ENCODE peak calls at places on chromosome 4, in eight cellular contexts. G, H, D, T, A, F, S and I are unnamed samples.

GRCh38 chr4:66585767-66586166 is 915.5 kb upstream of the EPHA5 start:
- DNase-seq in G (no peak), H (no peak), D (no peak), T (no peak), A (no peak), F (no peak), S (no peak), I (no peak)

GRCh38 chr4:113919611-113920010 is 59.8 kb downstream of the ARSJ start:
- DNase-seq in G (no peak), H (no peak), D (no peak), T (peak), A (no peak), F (no peak), S (peak), I (no peak)

GRCh38 chr4:7295917-7296660 is 103.8 kb downstream of the SORCS2 start:
- DNase-seq in G (peak), H (peak), D (no peak), T (peak), A (peak), F (no peak), S (peak), I (no peak)

GRCh38 chr4:64781737-64782326 is 372.6 kb upstream of the TECRL start:
- DNase-seq in G (peak), H (no peak), D (no peak), T (peak), A (peak), F (no peak), S (peak), I (no peak)

GRCh38 chr4:112817933-112818921 is 181.3 kb downstream of the LARP7 start:
- DNase-seq in G (peak), H (peak), D (peak), T (peak), A (peak), F (no peak), S (peak), I (peak)

GRCh38 chr4:2432991-2433530 is 14.3 kb downstream of the CFAP99 start:
- DNase-seq in G (peak), H (no peak), D (no peak), T (peak), A (peak), F (no peak), S (peak), I (no peak)

GRCh38 chr4:55635760-55636621 is at the start of gene NMU:
- DNase-seq in G (peak), H (peak), D (peak), T (no peak), A (no peak), F (peak), S (peak), I (no peak)

GRCh38 chr4:108903464-108904221 is 140.8 kb upstream of the ETNPPL start:
- DNase-seq in G (no peak), H (no peak), D (no peak), T (no peak), A (no peak), F (no peak), S (no peak), I (no peak)

GRCh38 chr4:52244773-52245360 is 193.8 kb downstream of the SPATA18 start:
- DNase-seq in G (no peak), H (no peak), D (no peak), T (no peak), A (no peak), F (no peak), S (no peak), I (peak)

GRCh38 chr4:58749206-58749605 is 1639.0 kb upstream of the IGFBP7 start:
- DNase-seq in G (no peak), H (no peak), D (no peak), T (no peak), A (no peak), F (no peak), S (no peak), I (no peak)

GRCh38 chr4:31234494-31234893 is 514.3 kb downstream of the PCDH7 start:
- DNase-seq in G (no peak), H (no peak), D (peak), T (no peak), A (no peak), F (no peak), S (no peak), I (no peak)

GRCh38 chr4:114607086-114607485 is 8.5 kb downstream of the UGT8 start:
- DNase-seq in G (no peak), H (no peak), D (no peak), T (no peak), A (no peak), F (no peak), S (no peak), I (no peak)

GRCh38 chr4:170336238-170336775 is 246.6 kb upstream of the AADAT start:
- DNase-seq in G (no peak), H (no peak), D (peak), T (no peak), A (no peak), F (no peak), S (no peak), I (no peak)

GRCh38 chr4:181261279-181261678 is 981.9 kb upstream of the TENM3 start:
- DNase-seq in G (no peak), H (no peak), D (no peak), T (peak), A (peak), F (no peak), S (no peak), I (no peak)

GRCh38 chr4:57187241-57187640 is 77.1 kb upstream of the IGFBP7 start:
- DNase-seq in G (peak), H (no peak), D (no peak), T (no peak), A (peak), F (no peak), S (no peak), I (no peak)

GRCh38 chr4:173763374-173763773 is 233.3 kb upstream of the HAND2 start:
- DNase-seq in G (no peak), H (no peak), D (no peak), T (no peak), A (no peak), F (no peak), S (no peak), I (no peak)

GRCh38 chr4:184168406-184169019 is 49.2 kb downstream of the ENPP6 start:
- DNase-seq in G (peak), H (peak), D (peak), T (peak), A (peak), F (peak), S (peak), I (peak)

GRCh38 chr4:3462790-3463415 is at the start of gene DOK7:
- DNase-seq in G (no peak), H (peak), D (no peak), T (no peak), A (no peak), F (no peak), S (no peak), I (no peak)

GRCh38 chr4:167435786-167436185 is 201.5 kb upstream of the SPOCK3 start:
- DNase-seq in G (no peak), H (no peak), D (no peak), T (no peak), A (no peak), F (no peak), S (no peak), I (no peak)

GRCh38 chr4:168164915-168165548 is 72.7 kb downstream of the ANXA10 start:
- DNase-seq in G (no peak), H (no peak), D (no peak), T (no peak), A (no peak), F (no peak), S (no peak), I (no peak)

DNA sequence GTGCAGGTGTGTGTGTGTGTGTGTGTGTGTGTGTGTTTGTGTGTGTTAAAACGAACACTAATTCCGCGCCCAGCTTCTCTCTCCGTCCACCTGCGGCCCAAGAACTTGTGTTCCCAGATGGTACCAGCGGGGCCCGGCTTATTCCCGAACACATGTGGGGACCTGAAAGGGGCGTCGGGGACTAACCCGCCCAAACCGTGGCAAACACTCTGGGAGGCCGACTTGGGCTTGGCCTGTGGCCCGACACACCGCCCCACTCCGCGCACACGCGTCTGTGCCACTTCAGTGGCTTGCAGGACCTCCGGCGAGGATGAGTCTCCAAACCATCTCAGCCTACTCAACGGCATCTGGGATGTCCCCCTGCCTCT is 870 bp upstream of the HHIP start:
- DNase-seq in G (peak), H (no peak), D (peak), T (no peak), A (no peak), F (no peak), S (no peak), I (no peak)
- H3K4me3 ChIP-seq in G (peak), H (peak), D (no peak), T (peak), A (no peak), F (no peak), S (peak), I (peak)

DNA sequence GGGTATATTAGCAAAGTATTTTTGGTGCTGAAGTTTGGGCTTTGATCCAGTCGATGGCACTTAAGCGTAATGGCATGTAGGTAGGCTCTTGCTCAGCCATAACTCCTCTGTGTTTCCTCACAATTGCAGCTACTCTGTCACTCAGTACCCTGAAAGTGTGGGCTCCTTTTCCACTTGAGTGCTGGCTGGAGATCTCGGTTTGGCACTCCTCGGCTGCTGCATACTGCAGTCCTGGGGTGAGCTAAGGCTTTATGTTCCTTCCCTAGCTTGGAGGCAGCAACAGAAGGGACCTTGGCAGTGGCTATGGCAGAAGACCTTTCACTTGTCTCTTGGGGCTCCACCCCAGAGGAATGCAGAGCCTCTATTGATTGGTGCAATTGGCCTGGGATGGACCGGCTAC is 106.7 kb upstream of the GRXCR1 start:
- DNase-seq in G (no peak), H (no peak), D (no peak), T (no peak), A (no peak), F (no peak), S (no peak), I (no peak)
- H3K4me3 ChIP-seq in G (no peak), H (no peak), D (no peak), T (no peak), A (no peak), F (no peak), S (no peak), I (no peak)

DNA sequence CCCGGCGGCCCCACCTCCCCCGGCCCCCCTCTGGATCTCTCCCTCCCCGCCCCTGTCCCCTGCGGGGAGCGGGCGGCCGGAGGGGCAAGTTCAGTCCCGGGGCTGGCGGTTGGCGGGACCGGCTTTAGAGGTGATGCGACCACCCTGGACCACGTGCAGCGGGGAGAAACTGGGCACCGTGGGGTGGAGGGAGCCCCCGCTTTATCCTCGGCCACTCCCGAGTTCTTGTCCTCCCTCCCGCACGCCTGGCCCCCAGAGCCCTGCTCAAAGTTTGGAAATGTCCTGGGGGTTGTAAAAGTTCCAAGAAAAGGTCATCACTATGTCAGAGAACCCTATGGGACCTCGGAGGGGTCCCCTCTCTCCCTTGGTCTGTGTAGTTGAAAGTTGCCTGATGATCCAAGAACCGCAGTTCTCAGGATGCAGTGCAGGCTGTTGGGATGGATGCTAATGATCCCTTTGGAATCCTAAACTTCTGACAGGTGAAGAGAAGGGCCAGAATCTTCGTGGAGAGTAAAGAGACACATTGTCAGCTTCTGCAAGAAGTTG is 411 bp upstream of the VEGFC start:
- DNase-seq in G (no peak), H (no peak), D (no peak), T (no peak), A (no peak), F (no peak), S (no peak), I (no peak)
- H3K4me3 ChIP-seq in G (peak), H (peak), D (no peak), T (peak), A (peak), F (no peak), S (peak), I (peak)

GRCh38 chr4:17058506-17058905 is 160.1 kb upstream of the LDB2 start:
- DNase-seq in G (peak), H (no peak), D (no peak), T (no peak), A (peak), F (no peak), S (no peak), I (peak)
- H3K4me3 ChIP-seq in G (no peak), H (peak), D (no peak), T (no peak), A (peak), F (no peak), S (peak), I (peak)

GRCh38 chr4:144646523-144647094 is 653 bp downstream of the HHIP start:
- DNase-seq in G (peak), H (no peak), D (peak), T (no peak), A (no peak), F (no peak), S (peak), I (no peak)

GRCh38 chr4:144649646-144650045 is 3.7 kb downstream of the HHIP start:
- DNase-seq in G (no peak), H (no peak), D (no peak), T (no peak), A (no peak), F (no peak), S (no peak), I (no peak)

GRCh38 chr4:144645621-144646522 is at the start of gene HHIP:
- DNase-seq in G (peak), H (no peak), D (peak), T (peak), A (peak), F (no peak), S (peak), I (peak)

GRCh38 chr4:144647095-144647959 is 1.4 kb downstream of the HHIP start:
- DNase-seq in G (peak), H (no peak), D (no peak), T (peak), A (no peak), F (no peak), S (peak), I (no peak)

GRCh38 chr4:144648042-144648441 is 2.1 kb downstream of the HHIP start:
- DNase-seq in G (no peak), H (no peak), D (no peak), T (no peak), A (no peak), F (no peak), S (no peak), I (no peak)
- H3K4me3 ChIP-seq in G (peak), H (no peak), D (no peak), T (peak), A (no peak), F (no peak), S (no peak), I (no peak)

DNA sequence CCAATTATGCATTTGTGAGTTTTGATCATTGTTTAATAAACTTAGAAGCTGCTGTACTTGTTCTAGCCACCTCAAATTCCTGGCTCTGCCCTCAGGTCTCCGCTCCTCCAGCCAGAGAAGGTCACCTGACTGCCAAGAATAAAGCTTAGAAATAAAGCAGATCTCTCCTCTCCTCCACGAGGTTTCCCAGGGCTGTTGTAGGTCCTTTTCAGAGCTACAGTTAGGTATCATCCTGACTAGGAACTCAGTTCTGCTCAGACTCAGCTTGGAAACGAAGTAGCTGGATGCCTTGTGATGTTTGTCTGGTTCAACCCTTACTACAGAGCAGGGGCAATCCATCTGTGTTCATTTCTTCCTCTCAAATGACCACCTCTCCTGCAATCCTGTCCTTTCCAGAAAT is 79.1 kb upstream of the RAPGEF2 start:
- DNase-seq in G (no peak), H (peak), D (no peak), T (no peak), A (no peak), F (no peak), S (no peak), I (no peak)
- H3K4me3 ChIP-seq in G (no peak), H (no peak), D (no peak), T (no peak), A (no peak), F (no peak), S (no peak), I (no peak)

GRCh38 chr4:72666910-72667309 is 97.9 kb upstream of the ADAMTS3 start:
- DNase-seq in G (no peak), H (no peak), D (no peak), T (no peak), A (no peak), F (no peak), S (no peak), I (no peak)
- H3K4me3 ChIP-seq in G (no peak), H (no peak), D (no peak), T (no peak), A (no peak), F (no peak), S (no peak), I (no peak)

GRCh38 chr4:24975505-24975904 is 55.2 kb downstream of the LGI2 start:
- DNase-seq in G (no peak), H (no peak), D (no peak), T (no peak), A (no peak), F (no peak), S (no peak), I (no peak)

GRCh38 chr4:24984602-24985532 is 45.9 kb downstream of the LGI2 start:
- DNase-seq in G (no peak), H (no peak), D (no peak), T (no peak), A (no peak), F (no peak), S (no peak), I (no peak)

GRCh38 chr4:24979554-24979953 is 51.2 kb downstream of the LGI2 start:
- DNase-seq in G (peak), H (peak), D (no peak), T (no peak), A (peak), F (no peak), S (no peak), I (no peak)

GRCh38 chr4:24978291-24979072 is 52.3 kb downstream of the LGI2 start:
- DNase-seq in G (no peak), H (peak), D (no peak), T (no peak), A (peak), F (no peak), S (no peak), I (no peak)

GRCh38 chr4:24980064-24980690 is 50.6 kb downstream of the LGI2 start:
- DNase-seq in G (peak), H (peak), D (no peak), T (peak), A (peak), F (peak), S (peak), I (no peak)
- H3K4me3 ChIP-seq in G (no peak), H (peak), D (peak), T (no peak), A (peak), F (no peak), S (peak), I (peak)